ENCODE peak calls at places on chromosome 14, in nine cellular contexts. B, K, N, Y, A, D, S, L and J are unnamed samples. For H3K4me1, the result is how much of the 10 kb centered on the place peaks cover.

GRCh38 chr14:100025111-100025510 is 40.1 kb upstream of the EVL start:
- DNase-seq in Y (peak), D (no peak), A (no peak), K (peak), L (no peak), N (peak), B (no peak), S (peak), J (peak)

GRCh38 chr14:91286530-91286937 is 42.0 kb upstream of the GPR68 start:
- DNase-seq in B (peak), A (peak), Y (peak), N (peak), K (peak), S (peak), D (peak), L (peak), J (peak)

GRCh38 chr14:21940887-21941855 is 267.6 kb upstream of the OR4E1 start:
- DNase-seq in S (no peak), N (no peak), L (no peak), B (no peak), A (no peak), D (no peak), K (no peak), Y (peak), J (no peak)

GRCh38 chr14:94139421-94139820 is 10.0 kb upstream of the IFI27L2 start:
- DNase-seq in S (no peak), N (peak), K (no peak), Y (no peak), B (no peak), D (no peak), L (no peak), A (no peak), J (no peak)

GRCh38 chr14:34592623-34593022 is 37.3 kb downstream of the SNX6 start:
- DNase-seq in S (no peak), L (no peak), D (no peak), B (no peak), N (no peak), A (peak), Y (no peak), K (no peak), J (no peak)

GRCh38 chr14:58133739-58134138 is 18.3 kb downstream of the ARMH4 start:
- DNase-seq in Y (peak), L (no peak), S (no peak), N (no peak), K (no peak), B (no peak), D (no peak), A (no peak), J (no peak)

GRCh38 chr14:33404054-33404453 is 465.4 kb downstream of the NPAS3 start:
- DNase-seq in A (no peak), N (no peak), L (no peak), Y (no peak), K (no peak), B (no peak), D (no peak), S (no peak), J (no peak)

GRCh38 chr14:75350505-75351060 is 72.0 kb downstream of the FOS start:
- DNase-seq in N (no peak), A (no peak), B (no peak), L (no peak), D (no peak), Y (no peak), K (no peak), S (no peak), J (no peak)

GRCh38 chr14:46661728-46662127 is 10.1 kb upstream of the RPL10L start:
- DNase-seq in N (no peak), B (no peak), D (no peak), A (no peak), K (no peak), Y (peak), S (no peak), L (no peak), J (no peak)

GRCh38 chr14:99595034-99595433 is 9.0 kb downstream of the CCDC85C start:
- DNase-seq in Y (no peak), D (no peak), A (no peak), L (no peak), S (peak), N (no peak), K (no peak), B (no peak), J (no peak)

GRCh38 chr14:55470025-55470424 is 29.6 kb upstream of the TBPL2 start:
- DNase-seq in D (no peak), Y (no peak), B (no peak), K (no peak), A (no peak), L (no peak), N (no peak), S (no peak), J (no peak)

GRCh38 chr14:96582641-96582980 is 80.4 kb downstream of the PAPOLA start:
- DNase-seq in B (no peak), L (no peak), A (no peak), D (no peak), Y (no peak), S (no peak), N (no peak), K (no peak), J (no peak)

GRCh38 chr14:74239848-74240793 is 872 bp downstream of the VSX2 start:
- DNase-seq in A (no peak), S (no peak), L (no peak), Y (no peak), D (no peak), N (no peak), B (no peak), K (no peak), J (no peak)

GRCh38 chr14:33918256-33918655 is 32.6 kb downstream of the EGLN3 start:
- DNase-seq in D (no peak), N (no peak), Y (no peak), A (no peak), B (no peak), K (no peak), S (no peak), L (no peak), J (no peak)

GRCh38 chr14:31935406-31935805 is 141.7 kb upstream of the ARHGAP5 start:
- DNase-seq in B (no peak), N (no peak), L (no peak), D (no peak), K (no peak), A (no peak), Y (peak), S (no peak), J (no peak)

GRCh38 chr14:24331731-24332093 is 3.2 kb downstream of the ADCY4 start:
- DNase-seq in L (no peak), S (no peak), K (no peak), A (no peak), N (no peak), B (no peak), D (no peak), Y (no peak), J (no peak)

GRCh38 chr14:100736269-100737180 is 9.8 kb downstream of the DLK1 start:
- DNase-seq in N (no peak), Y (no peak), L (peak), A (no peak), K (no peak), S (no peak), B (no peak), D (no peak), J (no peak)

GRCh38 chr14:103100281-103101121 is 6.0 kb downstream of the EXOC3L4 start:
- DNase-seq in D (no peak), S (peak), N (no peak), Y (no peak), B (no peak), K (no peak), L (no peak), A (no peak), J (no peak)

GRCh38 chr14:22218729-22219128 is 370.3 kb downstream of the DAD1 start:
- DNase-seq in Y (no peak), L (no peak), A (no peak), S (no peak), N (no peak), B (no peak), K (no peak), D (no peak), J (no peak)

GRCh38 chr14:100317897-100318808 is 5.0 kb upstream of the SLC25A47 start:
- DNase-seq in L (peak), K (peak), N (peak), D (peak), Y (peak), A (peak), B (peak), S (peak), J (peak)

GRCh38 chr14:75249251-75249957 is 29.2 kb upstream of the FOS start:
- DNase-seq in Y (no peak), N (no peak), S (peak), A (no peak), K (peak), B (peak), D (no peak), L (peak), J (no peak)

DNA sequence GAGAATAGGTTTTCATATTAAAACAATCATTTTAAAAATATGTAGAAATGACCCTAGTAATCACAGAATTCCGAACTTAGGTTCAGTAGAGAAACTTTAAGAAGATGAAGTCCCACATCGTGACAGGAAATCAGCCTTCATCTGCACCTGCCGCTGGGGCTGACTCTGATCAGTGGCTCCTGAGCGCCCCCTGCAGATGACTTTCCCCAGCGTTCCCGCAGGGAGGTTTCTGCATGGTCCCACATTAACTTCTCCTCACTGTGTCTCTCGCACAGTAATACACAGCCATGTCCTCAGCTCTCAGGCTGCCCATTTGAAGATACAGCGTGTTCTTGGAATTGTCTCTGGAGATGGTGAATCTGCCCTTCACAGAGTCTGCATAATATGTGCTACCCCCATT is 1131.1 kb downstream of the TMEM121 start:
- DNase-seq in L (no peak), K (no peak), N (no peak), B (peak), S (peak), Y (no peak), A (no peak), D (no peak), J (no peak)
- H3K4me1 ChIP-seq in L (under half), K (under half), N (under half), B (under half), S (under half), Y (under half), A (under half), D (under half), J (under half)

GRCh38 chr14:50823763-50824636 is 7.0 kb downstream of the NIN start:
- DNase-seq in N (no peak), Y (no peak), B (peak), K (no peak), S (no peak), A (no peak), D (no peak), L (no peak), J (no peak)

GRCh38 chr14:50825307-50825706 is 5.7 kb downstream of the NIN start:
- DNase-seq in Y (no peak), B (no peak), K (no peak), S (no peak), D (no peak), L (no peak), N (no peak), A (no peak), J (no peak)

GRCh38 chr14:50822501-50823042 is 8.4 kb downstream of the NIN start:
- DNase-seq in Y (no peak), D (no peak), K (no peak), B (no peak), N (no peak), L (no peak), S (no peak), A (no peak), J (no peak)

GRCh38 chr14:50821471-50822464 is 9.2 kb downstream of the NIN start:
- DNase-seq in D (no peak), B (peak), N (peak), K (no peak), Y (no peak), S (no peak), L (no peak), A (no peak), J (peak)

DNA sequence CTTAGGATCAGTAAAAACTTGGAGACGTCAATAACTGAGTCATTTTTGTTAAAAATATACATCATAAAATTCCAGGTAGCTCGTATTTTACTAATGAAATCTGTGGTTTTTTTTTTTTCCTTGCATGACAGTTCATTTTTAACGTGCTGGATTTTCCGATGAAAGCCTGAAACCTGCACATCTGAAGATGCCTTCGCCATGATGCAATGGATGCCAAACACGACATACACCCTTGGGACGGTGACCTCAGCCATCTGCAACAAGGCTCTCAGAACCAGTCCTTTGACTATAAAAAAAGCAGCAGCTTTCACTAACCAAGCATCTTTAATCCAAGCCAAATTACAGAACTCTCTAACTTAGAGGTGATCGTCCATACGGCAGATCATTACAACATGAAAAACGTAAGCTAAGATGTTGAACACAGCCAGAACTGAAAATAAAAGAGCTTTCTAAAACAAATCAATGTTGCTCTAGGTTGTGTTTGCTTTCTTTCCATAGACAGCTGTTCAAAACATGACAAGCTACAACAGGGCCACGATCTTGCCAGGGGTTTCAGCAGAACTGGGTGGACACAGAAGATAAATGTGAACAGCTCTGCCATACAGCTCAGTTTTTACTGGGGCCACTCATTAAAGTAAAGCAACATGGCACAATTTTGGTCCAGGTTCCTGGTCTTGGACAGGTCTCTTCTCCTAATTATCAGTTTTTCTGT is 7.8 kb downstream of the NIN start:
- DNase-seq in Y (no peak), L (no peak), D (peak), S (no peak), N (no peak), K (no peak), A (no peak), B (no peak), J (no peak)
- H3K4me3 ChIP-seq in Y (no peak), L (no peak), D (no peak), S (no peak), N (no peak), K (no peak), A (peak), B (no peak), J (no peak)

DNA sequence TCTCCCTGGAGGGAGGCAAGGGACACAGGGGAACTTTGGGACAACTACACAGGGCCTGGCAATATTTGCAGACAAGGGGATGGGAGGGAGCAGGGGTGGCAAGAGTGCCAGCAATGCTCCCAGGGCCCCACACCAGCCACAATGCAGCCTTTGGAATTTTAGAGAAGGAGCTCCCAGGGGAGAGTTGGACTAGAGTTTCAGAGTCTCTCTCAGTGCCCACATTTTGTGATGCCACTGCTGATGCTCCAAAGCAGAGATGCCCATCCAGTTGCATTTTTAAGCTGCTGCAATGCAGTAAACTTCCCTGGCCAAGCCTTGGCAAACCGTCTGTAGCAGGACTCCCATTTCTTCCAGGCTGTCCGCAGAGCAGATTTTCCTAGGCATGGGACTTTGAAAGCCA is 98.9 kb downstream of the ZFP36L1 start:
- DNase-seq in N (no peak), D (no peak), S (no peak), K (no peak), L (peak), Y (no peak), A (no peak), B (no peak), J (no peak)
- H3K4me1 ChIP-seq in N (under half), D (half or more), S (under half), K (under half), L (under half), Y (under half), A (under half), B (under half), J (under half)

GRCh38 chr14:20627337-20628032 is 14.0 kb downstream of the OR6S1 start:
- DNase-seq in A (no peak), Y (no peak), K (no peak), S (no peak), B (no peak), N (no peak), L (no peak), D (no peak), J (no peak)
- H3K4me3 ChIP-seq in A (no peak), Y (no peak), K (no peak), S (no peak), B (no peak), N (no peak), L (no peak), D (no peak), J (no peak)

GRCh38 chr14:104555621-104556255 is 23.8 kb upstream of the C14orf180 start:
- DNase-seq in L (peak), S (no peak), N (no peak), K (no peak), D (no peak), B (no peak), Y (no peak), A (no peak), J (no peak)

GRCh38 chr14:104556256-104557021 is 23.1 kb upstream of the C14orf180 start:
- DNase-seq in B (no peak), L (peak), Y (no peak), N (no peak), A (no peak), S (no peak), K (no peak), D (no peak), J (no peak)

GRCh38 chr14:104554088-104554607 is 25.4 kb upstream of the C14orf180 start:
- DNase-seq in L (peak), Y (no peak), N (no peak), D (no peak), K (no peak), B (no peak), A (no peak), S (no peak), J (no peak)

GRCh38 chr14:104553166-104554087 is 26.1 kb upstream of the C14orf180 start:
- DNase-seq in D (no peak), K (no peak), A (no peak), Y (no peak), B (no peak), S (no peak), N (no peak), L (peak), J (no peak)

DNA sequence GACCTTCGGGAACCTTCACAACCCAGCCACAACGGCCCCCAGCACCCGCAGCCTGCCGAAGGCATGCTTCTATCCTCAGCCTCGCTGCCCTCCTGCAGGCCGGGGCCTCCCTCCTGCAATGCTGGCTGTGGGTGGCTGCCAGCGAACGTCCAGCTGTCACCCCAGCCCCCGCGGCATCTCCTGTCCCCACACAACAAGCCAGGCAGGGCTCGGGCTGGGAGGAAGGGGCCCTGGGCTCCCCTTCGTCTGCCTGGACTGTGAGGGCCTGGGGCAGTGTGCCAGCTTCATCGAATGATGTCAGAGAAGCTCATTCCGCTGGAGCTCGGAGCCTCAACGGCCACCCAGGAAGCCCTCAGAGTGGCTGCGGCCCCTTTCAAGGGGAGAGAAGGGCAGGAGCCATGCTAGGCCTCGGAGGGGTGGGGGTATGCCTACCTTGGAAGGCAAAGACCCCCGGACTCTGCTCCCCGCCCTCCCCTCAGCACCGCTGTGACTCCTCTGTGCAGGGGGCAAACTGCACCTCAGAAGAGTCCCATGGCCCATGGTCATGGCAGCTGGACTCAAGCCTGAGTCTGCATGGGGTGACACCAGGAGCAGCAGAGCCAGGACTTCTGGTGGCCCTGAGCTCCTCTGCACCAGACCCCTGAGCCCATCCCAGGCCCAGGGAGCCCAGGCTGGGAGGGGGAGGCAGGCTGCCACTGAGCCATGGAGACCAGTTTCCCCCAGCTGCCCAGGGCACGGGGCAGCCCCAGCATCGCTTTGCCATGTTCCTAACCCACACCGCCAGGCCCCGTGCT is 24.8 kb upstream of the C14orf180 start:
- DNase-seq in Y (no peak), B (no peak), A (no peak), K (no peak), D (no peak), S (no peak), N (no peak), L (peak), J (peak)
- H3K4me1 ChIP-seq in Y (under half), B (under half), A (under half), K (under half), D (under half), S (under half), N (under half), L (under half), J (under half)

GRCh38 chr14:52240623-52241022 is 26.9 kb upstream of the PTGDR start:
- DNase-seq in D (no peak), N (no peak), L (no peak), A (no peak), B (no peak), Y (no peak), S (no peak), K (no peak), J (no peak)

GRCh38 chr14:52233693-52234092 is 33.8 kb upstream of the PTGDR start:
- DNase-seq in S (no peak), N (no peak), K (no peak), L (no peak), D (no peak), B (no peak), A (no peak), Y (no peak), J (no peak)

GRCh38 chr14:52235866-52236510 is 31.5 kb upstream of the PTGDR start:
- DNase-seq in L (no peak), A (no peak), B (no peak), D (no peak), N (no peak), Y (no peak), S (no peak), K (no peak), J (no peak)

GRCh38 chr14:52238682-52239081 is 28.8 kb upstream of the PTGDR start:
- DNase-seq in S (no peak), K (no peak), Y (no peak), B (no peak), D (no peak), A (no peak), N (no peak), L (no peak), J (no peak)

DNA sequence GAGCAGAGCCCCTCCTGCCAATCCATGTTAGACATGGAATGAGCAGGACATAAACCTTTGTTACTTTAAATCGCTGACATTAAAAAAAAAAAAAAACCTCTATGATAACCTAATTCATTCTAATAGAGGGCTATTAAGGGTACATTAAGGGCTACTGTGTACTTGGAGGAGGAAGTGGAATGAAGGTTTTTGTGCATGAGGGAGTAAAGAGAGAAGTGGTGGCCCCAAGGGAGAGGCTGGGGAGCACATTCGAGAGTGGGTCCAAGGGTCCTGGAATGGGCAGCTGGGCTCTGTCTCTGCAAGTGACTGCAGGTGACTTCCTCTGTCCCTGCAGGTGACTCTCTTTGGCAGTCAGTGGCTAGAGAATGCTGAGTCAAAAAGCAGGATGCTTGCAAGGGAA is 32.1 kb upstream of the PTGDR start:
- DNase-seq in A (no peak), D (no peak), K (no peak), L (no peak), B (no peak), N (no peak), S (no peak), Y (no peak), J (no peak)
- H3K4me3 ChIP-seq in A (no peak), D (no peak), K (no peak), L (no peak), B (no peak), N (no peak), S (no peak), Y (no peak), J (no peak)